ENCODE peak calls at places on chromosomes 16 and 17, in ten cellular contexts. H is pancreas; P is tibial nerve; G is ovary; K is RWPE2; Y is neuronal stem cell; W is transverse colon; X is vagina; C is fibroblast of lung; T is CD8-positive, alpha-beta T cell. I is an unnamed sample.

GRCh38 chr16:27822529-27823437 is 240.7 kb downstream of the GSG1L start:
- DNase-seq in K (peak; percentile 24), H (peak; percentile 27), Y (no peak), X (no peak), C (no peak), P (no peak), T (no peak), G (no peak), W (no peak), I (no peak)

GRCh38 chr17:38871247-38871991 is 1.6 kb downstream of the LASP1 start:
- DNase-seq in G (peak; percentile 64), C (peak; percentile 83), W (peak; percentile 91), X (no peak), T (no peak), Y (no peak), K (peak; percentile 86), P (peak; percentile 50), H (no peak), I (peak; percentile 37)

GRCh38 chr16:20620003-20620402 is 43.8 kb upstream of the ACSM2B start:
- DNase-seq in P (no peak), X (no peak), W (no peak), H (no peak), C (no peak), G (no peak), K (no peak), T (no peak), Y (no peak), I (no peak)

GRCh38 chr17:76947309-76947708 is 79.1 kb downstream of the MGAT5B start:
- DNase-seq in W (no peak), H (no peak), Y (no peak), G (no peak), C (no peak), T (no peak), P (no peak), X (no peak), K (no peak), I (no peak)

GRCh38 chr17:49002331-49002730 is 5.1 kb downstream of the IGF2BP1 start:
- DNase-seq in W (no peak), P (no peak), T (no peak), X (no peak), H (no peak), Y (no peak), G (no peak), C (no peak), K (no peak), I (no peak)

GRCh38 chr17:80663783-80664206 is 119.2 kb downstream of the RPTOR start:
- DNase-seq in W (peak; percentile 20), G (peak; percentile 60), Y (no peak), T (no peak), C (peak; percentile 81), P (no peak), H (no peak), K (no peak), X (no peak), I (no peak)

GRCh38 chr17:32927201-32927723 is 691 bp upstream of the TMEM98 start:
- DNase-seq in P (no peak), K (no peak), Y (no peak), W (peak; percentile 29), H (no peak), T (no peak), G (no peak), C (no peak), X (peak; percentile 83), I (no peak)

GRCh38 chr16:47392114-47392513 is 68.7 kb downstream of the ITFG1 start:
- DNase-seq in W (no peak), C (no peak), P (no peak), Y (no peak), H (no peak), X (no peak), K (no peak), T (no peak), G (no peak), I (no peak)

GRCh38 chr16:85464342-85465305 is 148.5 kb upstream of the GSE1 start:
- DNase-seq in P (no peak), W (no peak), T (no peak), X (no peak), Y (no peak), H (no peak), C (no peak), G (no peak), K (no peak), I (no peak)

GRCh38 chr17:40547079-40547784 is 18.0 kb downstream of the CCR7 start:
- DNase-seq in W (peak; percentile 13), P (peak; percentile 5), T (no peak), K (peak; percentile 88), H (peak; percentile 41), G (no peak), Y (no peak), X (peak; percentile 90), C (no peak), I (no peak)

GRCh38 chr17:74873874-74874614 is 1.2 kb upstream of the FDXR start:
- DNase-seq in C (no peak), T (no peak), W (no peak), X (no peak), H (no peak), P (no peak), K (no peak), G (no peak), Y (no peak), I (no peak)

GRCh38 chr17:36547776-36548175 is 3.1 kb downstream of the GGNBP2 start:
- DNase-seq in X (no peak), P (no peak), H (no peak), W (no peak), G (no peak), Y (no peak), T (no peak), K (no peak), C (no peak), I (no peak)

GRCh38 chr17:36544320-36545092 is at the start of gene GGNBP2:
- DNase-seq in K (peak; percentile 93), Y (peak; percentile 91), H (peak; percentile 97), T (peak; percentile 86), G (peak; percentile 93), C (peak; percentile 91), P (peak; percentile 83), X (peak; percentile 91), W (peak; percentile 93), I (peak; percentile 60)

GRCh38 chr17:36545093-36545464 is 360 bp downstream of the GGNBP2 start:
- DNase-seq in W (no peak), H (no peak), C (no peak), G (no peak), P (no peak), X (no peak), Y (no peak), T (no peak), K (no peak), I (peak; percentile 6)

GRCh38 chr17:36545465-36546417 is 1.0 kb downstream of the GGNBP2 start:
- DNase-seq in C (peak; percentile 98), P (peak; percentile 94), X (peak; percentile 98), Y (peak; percentile 98), K (peak; percentile 97), T (peak; percentile 95), W (peak; percentile 98), G (peak; percentile 96), H (peak; percentile 96), I (peak; percentile 90)

DNA sequence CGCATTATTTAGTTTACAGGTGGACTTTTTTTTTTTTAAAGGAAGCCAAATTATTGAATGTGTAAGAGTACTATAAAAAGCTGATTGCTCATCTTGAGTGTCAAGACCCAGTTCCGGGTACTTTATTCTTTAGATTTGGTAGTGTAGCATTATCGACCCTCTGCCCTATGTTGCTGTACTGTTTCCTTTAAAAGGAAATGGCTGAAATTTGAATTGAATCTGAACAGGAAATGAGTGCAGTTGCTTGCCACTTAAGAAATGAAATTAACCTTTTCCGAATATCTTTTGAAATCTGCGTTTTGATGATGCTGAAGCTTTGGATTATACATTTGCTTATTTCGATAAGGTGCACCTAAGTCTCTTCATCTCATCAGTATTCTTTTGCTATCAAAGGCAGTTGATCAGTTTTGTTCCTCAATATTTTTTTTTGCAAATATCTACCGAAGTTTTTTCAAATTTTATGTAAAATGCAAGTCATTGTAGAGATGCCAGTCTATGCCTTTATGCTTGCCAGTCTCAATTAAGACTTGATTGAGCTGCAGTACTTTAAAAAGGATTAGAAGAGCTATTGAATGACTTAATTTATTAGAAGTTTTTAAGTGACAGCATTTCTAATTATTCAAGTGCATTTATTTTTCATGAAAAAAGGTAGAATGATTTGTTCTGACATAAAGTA is 1.8 kb downstream of the GGNBP2 start:
- DNase-seq in X (no peak), C (peak; percentile 6), K (no peak), T (no peak), P (no peak), G (no peak), Y (no peak), H (no peak), W (no peak), I (no peak)
- H3K4me1 ChIP-seq in X (peaks cover 62% of the 10 kb centered on the region), C (no peaks in the 10 kb centered on the region), K (peaks cover 20% of the 10 kb centered on the region), T (peaks cover 52% of the 10 kb centered on the region), P (no peaks in the 10 kb centered on the region), G (peaks cover 9% of the 10 kb centered on the region), Y (peaks cover 6% of the 10 kb centered on the region), H (peaks cover 20% of the 10 kb centered on the region), W (peaks cover 66% of the 10 kb centered on the region), I (peaks cover 32% of the 10 kb centered on the region)

DNA sequence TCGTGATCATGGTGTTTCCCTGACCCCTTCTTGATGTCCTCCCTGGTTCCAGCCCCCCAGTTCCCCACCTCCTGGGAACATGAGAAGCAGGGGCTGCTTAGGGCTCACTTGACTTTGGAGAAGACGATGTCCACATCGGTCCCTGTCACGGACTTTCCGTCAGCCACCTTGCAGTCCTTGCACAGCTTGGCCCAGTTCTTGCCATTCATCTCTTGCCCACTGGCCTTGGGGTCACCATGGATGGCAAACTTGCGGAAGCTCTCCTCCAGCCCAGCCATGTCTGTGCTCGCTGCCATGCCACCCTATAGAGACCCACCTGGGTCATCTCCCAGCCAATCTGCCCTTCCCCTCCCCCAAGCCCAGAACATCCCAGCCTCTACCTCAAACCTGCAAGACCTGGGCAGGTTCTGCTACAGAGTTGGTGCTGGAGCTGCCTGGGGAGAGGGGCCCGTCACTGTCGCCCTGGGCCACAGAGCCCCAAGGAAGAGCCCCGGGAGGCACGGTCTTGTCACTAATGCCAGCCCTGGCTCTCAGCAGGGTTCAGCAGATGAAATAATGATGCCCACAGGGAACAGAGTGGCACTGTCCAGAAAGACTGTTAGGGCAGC is 2.4 kb downstream of the TPPP3 start:
- DNase-seq in C (no peak), G (no peak), W (no peak), X (no peak), T (no peak), H (peak; percentile 44), Y (no peak), P (no peak), K (no peak), I (no peak)
- H3K4me1 ChIP-seq in C (peaks cover 12% of the 10 kb centered on the region), G (peaks cover 10% of the 10 kb centered on the region), W (peaks cover 48% of the 10 kb centered on the region), X (peaks cover 49% of the 10 kb centered on the region), T (peaks cover 15% of the 10 kb centered on the region), H (peaks cover 9% of the 10 kb centered on the region), Y (peaks cover 31% of the 10 kb centered on the region), P (no peaks in the 10 kb centered on the region), K (peaks cover 6% of the 10 kb centered on the region), I (peaks cover 6% of the 10 kb centered on the region)

GRCh38 chr16:15810411-15810810 is 46.4 kb downstream of the MYH11 start:
- DNase-seq in T (no peak), W (no peak), G (no peak), X (no peak), P (no peak), Y (no peak), C (no peak), H (no peak), K (no peak), I (no peak)
- H3K4me1 ChIP-seq in T (no peaks in the 10 kb centered on the region), W (peaks cover 42% of the 10 kb centered on the region), G (peaks cover 9% of the 10 kb centered on the region), X (peaks cover 33% of the 10 kb centered on the region), P (no peaks in the 10 kb centered on the region), Y (no peaks in the 10 kb centered on the region), C (peaks cover 10% of the 10 kb centered on the region), H (no peaks in the 10 kb centered on the region), K (no peaks in the 10 kb centered on the region), I (peaks cover 71% of the 10 kb centered on the region)

DNA sequence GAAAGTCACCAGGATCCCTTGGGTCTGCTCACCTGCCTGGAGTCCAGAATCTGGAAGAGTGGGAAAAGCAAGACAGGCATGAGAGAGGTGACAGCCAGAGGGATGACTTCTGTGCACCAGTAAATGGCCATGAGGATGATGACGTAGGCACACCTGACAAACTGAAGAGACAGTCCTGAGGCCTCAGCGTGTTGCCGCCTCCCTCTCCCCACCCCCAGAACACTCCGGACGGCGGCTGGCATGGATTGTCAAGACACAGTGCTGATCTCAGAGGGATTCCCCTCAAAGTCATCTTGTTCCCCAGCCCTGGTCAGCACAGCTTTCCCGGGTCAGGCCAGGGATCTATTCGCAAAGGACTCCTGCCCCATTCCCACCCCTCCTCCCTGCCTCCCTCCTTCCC is 6.2 kb downstream of the SLC13A5 start:
- DNase-seq in C (no peak), G (no peak), X (no peak), T (no peak), K (no peak), W (no peak), Y (no peak), P (no peak), H (no peak), I (no peak)
- H3K4me1 ChIP-seq in C (no peaks in the 10 kb centered on the region), G (peaks cover 6% of the 10 kb centered on the region), X (peaks cover 4% of the 10 kb centered on the region), T (no peaks in the 10 kb centered on the region), K (no peaks in the 10 kb centered on the region), W (no peaks in the 10 kb centered on the region), Y (no peaks in the 10 kb centered on the region), P (no peaks in the 10 kb centered on the region), H (no peaks in the 10 kb centered on the region), I (no peaks in the 10 kb centered on the region)